ENCODE peak calls at places on chromosome 9, in nine cellular contexts. H is endothelial cell, K is HuH-7.5, F is T-helper 9 cell, C is SW 1271, T is iris pigment epithelial cell, D is ELF-1, X is NCI-H1417, G is progenitor cell of endocrine pancreas. Q is an unnamed sample.

GRCh38 chr9:100440071-100440470 is 13.1 kb downstream of the MSANTD3 start:
- DNase-seq in H (no peak), K (no peak), F (no peak), C (peak; percentile 46), T (peak; percentile 54), D (no peak), X (no peak), G (no peak), Q (no peak)

GRCh38 chr9:107894572-107895261 is 405.1 kb upstream of the KLF4 start:
- DNase-seq in H (no peak), K (no peak), F (no peak), C (no peak), T (peak; percentile 24), D (peak; percentile 5), X (no peak), G (no peak), Q (no peak)

GRCh38 chr9:109968702-109969450 is 188.9 kb downstream of the PALM2AKAP2 start:
- DNase-seq in H (peak; percentile 18), K (no peak), F (no peak), C (peak; percentile 47), T (peak; percentile 42), D (peak; percentile 58), X (peak; percentile 25), G (no peak), Q (peak; percentile 74)

GRCh38 chr9:136399176-136400037 is 563 bp downstream of the SNAPC4 start:
- DNase-seq in H (peak; percentile 32), K (peak; percentile 55), F (peak; percentile 20), C (no peak), T (peak; percentile 34), D (peak; percentile 31), X (peak; percentile 51), G (no peak), Q (peak; percentile 60)

GRCh38 chr9:20312732-20313131 is 309.6 kb downstream of the MLLT3 start:
- DNase-seq in H (no peak), K (no peak), F (no peak), C (no peak), T (peak; percentile 52), D (no peak), X (no peak), G (no peak), Q (no peak)

GRCh38 chr9:27204578-27204977 is 92.4 kb downstream of the EQTN start:
- DNase-seq in H (no peak), K (no peak), F (no peak), C (no peak), T (peak; percentile 75), D (no peak), X (no peak), G (no peak), Q (no peak)

GRCh38 chr9:126702501-126703329 is 89.0 kb downstream of the LMX1B start:
- DNase-seq in H (peak; percentile 74), K (peak; percentile 66), F (peak; percentile 38), C (no peak), T (peak; percentile 63), D (peak; percentile 87), X (peak; percentile 26), G (peak; percentile 42), Q (peak; percentile 93)

GRCh38 chr9:135908334-135909204 is 1.2 kb upstream of the CAMSAP1 start:
- DNase-seq in H (no peak), K (no peak), F (no peak), C (no peak), T (no peak), D (no peak), X (peak; percentile 40), G (no peak), Q (no peak)

GRCh38 chr9:35910613-35911488 is 1.6 kb downstream of the SPAAR start:
- DNase-seq in H (peak; percentile 48), K (peak; percentile 56), F (peak; percentile 23), C (peak; percentile 33), T (peak; percentile 75), D (peak; percentile 47), X (peak; percentile 9), G (no peak), Q (peak; percentile 76)

GRCh38 chr9:116002624-116003023 is 151.0 kb upstream of the PAPPA start:
- DNase-seq in H (no peak), K (no peak), F (no peak), C (no peak), T (peak; percentile 64), D (no peak), X (no peak), G (no peak), Q (no peak)

GRCh38 chr9:136944094-136944518 is 432 bp downstream of the FBXW5 start:
- DNase-seq in H (no peak), K (peak; percentile 73), F (no peak), C (no peak), T (peak; percentile 50), D (no peak), X (no peak), G (peak; percentile 39), Q (peak; percentile 75)

GRCh38 chr9:33124716-33125378 is 42.3 kb downstream of the B4GALT1 start:
- DNase-seq in H (no peak), K (no peak), F (no peak), C (no peak), T (no peak), D (no peak), X (no peak), G (no peak), Q (no peak)

GRCh38 chr9:99811598-99812383 is 9.9 kb upstream of the NR4A3 start:
- DNase-seq in H (no peak), K (no peak), F (no peak), C (no peak), T (no peak), D (no peak), X (no peak), G (no peak), Q (no peak)

GRCh38 chr9:68778635-68779034 is 73.6 kb downstream of the PIP5K1B start:
- DNase-seq in H (no peak), K (no peak), F (no peak), C (no peak), T (no peak), D (no peak), X (no peak), G (no peak), Q (no peak)

Q was measured in endodermal cell.